ENCODE peak calls at places on chromosome 22, in seven cellular contexts. A is astrocyte of the cerebellum; G is NCI-H226; Y is naive thymus-derived CD4-positive, alpha-beta T cell; M is posterior vena cava; V is EH; W is mesendoderm. P is an unnamed sample.

GRCh38 chr22:19173047-19174035 is 5.2 kb downstream of the SLC25A1 start:
- DNase-seq in A (no peak), G (no peak), Y (no peak), M (no peak), V (no peak), W (no peak), P (peak; percentile 58)

GRCh38 chr22:49331878-49332277 is 495.8 kb downstream of the BRD1 start:
- DNase-seq in A (no peak), G (no peak), Y (no peak), M (peak; percentile 60), V (no peak), W (no peak), P (no peak)

GRCh38 chr22:25966448-25966913 is 202.8 kb upstream of the SEZ6L start:
- DNase-seq in A (no peak), G (no peak), Y (peak; percentile 5), M (no peak), V (no peak), W (peak; percentile 81), P (no peak)

GRCh38 chr22:21000987-21001600 is 824 bp downstream of the THAP7 start:
- DNase-seq in A (no peak), G (no peak), Y (no peak), M (no peak), V (peak; percentile 23), W (no peak), P (peak; percentile 84)

GRCh38 chr22:17772963-17773605 is 1.2 kb downstream of the BID start:
- DNase-seq in A (no peak), G (peak; percentile 66), Y (no peak), M (no peak), V (peak; percentile 65), W (no peak), P (peak; percentile 97)

GRCh38 chr22:47310601-47311000 is 548.2 kb downstream of the TBC1D22A start:
- DNase-seq in A (no peak), G (no peak), Y (no peak), M (no peak), V (no peak), W (no peak), P (no peak)

GRCh38 chr22:19579113-19579811 is 55.1 kb upstream of the CLDN5 start:
- DNase-seq in A (no peak), G (no peak), Y (no peak), M (no peak), V (peak; percentile 13), W (peak; percentile 35), P (no peak)

GRCh38 chr22:47192106-47192650 is 429.7 kb downstream of the TBC1D22A start:
- DNase-seq in A (no peak), G (no peak), Y (no peak), M (peak; percentile 80), V (no peak), W (no peak), P (peak; percentile 73)

GRCh38 chr22:43333156-43333555 is 10.0 kb downstream of the SCUBE1 start:
- DNase-seq in A (no peak), G (no peak), Y (no peak), M (no peak), V (no peak), W (no peak), P (no peak)

GRCh38 chr22:46941958-46942815 is 179.7 kb downstream of the TBC1D22A start:
- DNase-seq in A (peak; percentile 22), G (no peak), Y (no peak), M (no peak), V (peak; percentile 41), W (no peak), P (peak; percentile 66)

GRCh38 chr22:39470462-39471335 is 13.9 kb downstream of the MGAT3 start:
- DNase-seq in A (no peak), G (no peak), Y (no peak), M (no peak), V (no peak), W (no peak), P (no peak)

GRCh38 chr22:26887456-26887855 is 230.1 kb downstream of the MIAT start:
- DNase-seq in A (peak; percentile 90), G (peak; percentile 59), Y (no peak), M (no peak), V (peak; percentile 95), W (peak; percentile 46), P (peak; percentile 86)

GRCh38 chr22:43110927-43111623 is 525 bp downstream of the BIK start:
- DNase-seq in A (no peak), G (no peak), Y (peak; percentile 48), M (no peak), V (no peak), W (no peak), P (peak; percentile 83)

GRCh38 chr22:24060375-24060788 is 49.3 kb downstream of the CABIN1 start:
- DNase-seq in A (peak; percentile 93), G (peak; percentile 69), Y (no peak), M (no peak), V (peak; percentile 93), W (no peak), P (peak; percentile 99)

GRCh38 chr22:32517488-32517887 is 42.9 kb downstream of the FBXO7 start:
- DNase-seq in A (no peak), G (no peak), Y (no peak), M (no peak), V (no peak), W (no peak), P (no peak)

GRCh38 chr22:45946805-45947600 is 30.0 kb downstream of the WNT7B start:
- DNase-seq in A (no peak), G (no peak), Y (no peak), M (no peak), V (no peak), W (no peak), P (no peak)

GRCh38 chr22:23223566-23224317 is 43.4 kb downstream of the BCR start:
- DNase-seq in A (no peak), G (no peak), Y (no peak), M (peak; percentile 57), V (no peak), W (peak; percentile 50), P (no peak)

GRCh38 chr22:22418957-22419356 is 89.6 kb downstream of the ZNF280B start:
- DNase-seq in A (no peak), G (no peak), Y (no peak), M (no peak), V (no peak), W (no peak), P (no peak)

GRCh38 chr22:39596601-39597000 is 26.0 kb downstream of the CACNA1I start:
- DNase-seq in A (no peak), G (no peak), Y (no peak), M (no peak), V (no peak), W (no peak), P (no peak)

GRCh38 chr22:19090183-19090582 is 32.0 kb downstream of the DGCR2 start:
- DNase-seq in A (no peak), G (no peak), Y (no peak), M (no peak), V (no peak), W (no peak), P (no peak)

GRCh38 chr22:36413022-36413770 is 25.4 kb upstream of the MYH9 start:
- DNase-seq in A (no peak), G (no peak), Y (no peak), M (no peak), V (peak; percentile 37), W (peak; percentile 91), P (peak; percentile 79)

GRCh38 chr22:18042685-18043084 is 18.3 kb upstream of the MICAL3 start:
- DNase-seq in A (no peak), G (no peak), Y (no peak), M (no peak), V (peak; percentile 90), W (no peak), P (peak; percentile 34)

GRCh38 chr22:41286639-41287091 is 678 bp upstream of the RANGAP1 start:
- DNase-seq in A (no peak), G (no peak), Y (peak; percentile 72), M (no peak), V (peak; percentile 62), W (no peak), P (peak; percentile 53)

P was measured in osteoblast.